ENCODE peak calls at places on chromosomes 1 and 21, in ten cellular contexts. U is tibial nerve; K is brain microvascular endothelial cell; B is suprapubic skin; V is spleen; I is cardiac muscle cell; Z is aorta; Q is neural progenitor cell; L is CD8-positive, alpha-beta T cell; T is SJSA1. N is an unnamed sample.

GRCh38 chr1:170395149-170395548 is 136.8 kb upstream of the GORAB start:
- DNase-seq in U (no peak), K (no peak), B (no peak), V (no peak), I (no peak), Z (no peak), Q (no peak), L (no peak), T (no peak), N (no peak)

GRCh38 chr1:28971980-28972771 is 57.8 kb downstream of the EPB41 start:
- DNase-seq in U (no peak), K (peak), B (no peak), V (no peak), I (peak), Z (no peak), Q (no peak), L (no peak), T (peak), N (peak)

GRCh38 chr1:183227963-183228649 is 42.0 kb downstream of the LAMC2 start:
- DNase-seq in U (peak), K (peak), B (no peak), V (no peak), I (peak), Z (no peak), Q (peak), L (no peak), T (peak), N (no peak)

GRCh38 chr1:160858127-160858909 is 4.4 kb downstream of the CD244 start:
- DNase-seq in U (peak), K (no peak), B (no peak), V (no peak), I (peak), Z (no peak), Q (no peak), L (no peak), T (no peak), N (no peak)

GRCh38 chr1:165376811-165377153 is 20.3 kb upstream of the LMX1A start:
- DNase-seq in U (no peak), K (no peak), B (no peak), V (no peak), I (no peak), Z (no peak), Q (no peak), L (no peak), T (no peak), N (no peak)

GRCh38 chr1:1434131-1434811 is 1.2 kb upstream of the VWA1 start:
- DNase-seq in U (no peak), K (no peak), B (no peak), V (peak), I (peak), Z (peak), Q (peak), L (no peak), T (peak), N (no peak)

GRCh38 chr1:58814251-58815068 is 30.6 kb upstream of the JUN start:
- DNase-seq in U (peak), K (peak), B (peak), V (peak), I (peak), Z (peak), Q (peak), L (no peak), T (peak), N (no peak)

GRCh38 chr21:39106881-39107462 is 76.3 kb downstream of the PSMG1 start:
- DNase-seq in U (no peak), K (no peak), B (peak), V (no peak), I (no peak), Z (no peak), Q (no peak), L (no peak), T (peak), N (no peak)

GRCh38 chr1:193201021-193201420 is 14.6 kb upstream of the B3GALT2 start:
- DNase-seq in U (no peak), K (no peak), B (no peak), V (no peak), I (no peak), Z (no peak), Q (no peak), L (no peak), T (no peak), N (no peak)

GRCh38 chr1:189673223-189673622 is 804.4 kb downstream of the BRINP3 start:
- DNase-seq in U (no peak), K (no peak), B (no peak), V (no peak), I (no peak), Z (no peak), Q (no peak), L (no peak), T (no peak), N (no peak)

GRCh38 chr1:66685670-66686069 is 66.6 kb upstream of the DYNLT5 start:
- DNase-seq in U (no peak), K (no peak), B (no peak), V (no peak), I (no peak), Z (no peak), Q (no peak), L (no peak), T (no peak), N (no peak)

GRCh38 chr1:8009043-8010002 is 16.8 kb downstream of the ERRFI1 start:
- DNase-seq in U (no peak), K (no peak), B (no peak), V (no peak), I (no peak), Z (no peak), Q (no peak), L (no peak), T (no peak), N (no peak)

GRCh38 chr1:15618685-15619525 is 1.6 kb downstream of the DDI2 start:
- DNase-seq in U (peak), K (no peak), B (no peak), V (no peak), I (peak), Z (no peak), Q (no peak), L (no peak), T (no peak), N (no peak)

GRCh38 chr21:42906222-42906621 is 13.1 kb downstream of the NDUFV3 start:
- DNase-seq in U (no peak), K (no peak), B (no peak), V (no peak), I (no peak), Z (no peak), Q (no peak), L (no peak), T (no peak), N (no peak)

GRCh38 chr1:165508291-165508690 is 35.5 kb upstream of the LRRC52 start:
- DNase-seq in U (no peak), K (no peak), B (no peak), V (no peak), I (no peak), Z (no peak), Q (no peak), L (no peak), T (no peak), N (no peak)

GRCh38 chr21:34889287-34889536 is 159.9 kb downstream of the RUNX1 start:
- DNase-seq in U (no peak), K (peak), B (no peak), V (peak), I (peak), Z (peak), Q (no peak), L (no peak), T (peak), N (no peak)

GRCh38 chr1:105909811-105910210 is 1146.7 kb upstream of the PRMT6 start:
- DNase-seq in U (no peak), K (no peak), B (no peak), V (no peak), I (no peak), Z (no peak), Q (peak), L (no peak), T (no peak), N (no peak)

GRCh38 chr1:1899967-1900327 is 9.1 kb upstream of the GNB1 start:
- DNase-seq in U (no peak), K (no peak), B (no peak), V (no peak), I (no peak), Z (peak), Q (no peak), L (no peak), T (no peak), N (no peak)

GRCh38 chr1:152111515-152111968 is 3.7 kb downstream of the TCHH start:
- DNase-seq in U (no peak), K (peak), B (no peak), V (peak), I (peak), Z (no peak), Q (peak), L (no peak), T (peak), N (no peak)

GRCh38 chr1:184974086-184974836 is at the start of gene NIBAN1:
- DNase-seq in U (peak), K (no peak), B (peak), V (peak), I (peak), Z (peak), Q (peak), L (peak), T (peak), N (peak)

GRCh38 chr1:50603274-50604271 is 180.3 kb upstream of the DMRTA2 start:
- DNase-seq in U (no peak), K (peak), B (no peak), V (no peak), I (peak), Z (no peak), Q (no peak), L (no peak), T (no peak), N (peak)

GRCh38 chr21:25639167-25639921 is at the start of gene JAM2:
- DNase-seq in U (peak), K (no peak), B (peak), V (peak), I (peak), Z (peak), Q (peak), L (peak), T (no peak), N (no peak)

GRCh38 chr1:30785714-30786113 is 28.1 kb upstream of the LAPTM5 start:
- DNase-seq in U (no peak), K (no peak), B (no peak), V (no peak), I (no peak), Z (no peak), Q (no peak), L (no peak), T (no peak), N (no peak)

GRCh38 chr1:63911049-63911448 is 137.2 kb downstream of the ROR1 start:
- DNase-seq in U (no peak), K (no peak), B (no peak), V (no peak), I (no peak), Z (no peak), Q (no peak), L (no peak), T (no peak), N (no peak)

GRCh38 chr1:205237526-205238484 is 10.1 kb downstream of the TMCC2 start:
- DNase-seq in U (no peak), K (no peak), B (no peak), V (no peak), I (no peak), Z (no peak), Q (no peak), L (no peak), T (no peak), N (no peak)

GRCh38 chr1:107680579-107680985 is 284.4 kb downstream of the VAV3 start:
- DNase-seq in U (no peak), K (no peak), B (no peak), V (no peak), I (no peak), Z (no peak), Q (no peak), L (no peak), T (no peak), N (no peak)
- H3K4me3 ChIP-seq in U (no peak), K (no peak), B (no peak), V (no peak), I (no peak), Z (no peak), Q (no peak), L (no peak), T (no peak), N (no peak)

DNA sequence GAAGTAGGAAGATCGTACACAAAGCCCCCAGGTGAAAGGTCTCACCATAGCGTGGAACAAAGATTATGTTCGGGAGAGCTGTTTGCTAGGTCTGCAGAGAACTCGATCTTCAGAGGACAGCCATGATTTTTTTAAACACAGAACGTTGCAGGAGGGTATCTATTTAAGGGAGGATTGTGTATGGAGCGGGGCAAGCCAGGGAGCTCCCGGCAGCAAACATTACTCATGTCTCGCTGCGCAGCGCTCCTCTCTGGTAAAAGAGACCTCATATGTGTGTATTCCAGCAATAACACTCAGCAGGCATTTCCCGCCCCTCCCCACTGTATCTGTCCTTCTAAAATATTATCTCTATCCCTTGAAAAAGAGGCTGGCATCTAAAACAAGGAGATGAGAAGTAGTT is 2.7 kb downstream of the GLIS1 start:
- DNase-seq in U (no peak), K (peak), B (no peak), V (no peak), I (no peak), Z (no peak), Q (no peak), L (no peak), T (no peak), N (no peak)
- H3K4me3 ChIP-seq in U (no peak), K (peak), B (no peak), V (no peak), I (no peak), Z (no peak), Q (no peak), L (no peak), T (no peak), N (no peak)

GRCh38 chr1:148334339-148335130 is 148.6 kb downstream of the PPIAL4G start:
- DNase-seq in U (peak), K (peak), B (peak), V (peak), I (peak), Z (peak), Q (peak), L (peak), T (peak), N (peak)
- H3K4me3 ChIP-seq in U (peak), K (peak), B (peak), V (peak), I (peak), Z (peak), Q (peak), L (peak), T (peak), N (peak)

GRCh38 chr1:18645172-18646090 is 14.8 kb downstream of the PAX7 start:
- DNase-seq in U (no peak), K (no peak), B (no peak), V (no peak), I (no peak), Z (no peak), Q (peak), L (no peak), T (no peak), N (no peak)

GRCh38 chr1:18644469-18645171 is 14.0 kb downstream of the PAX7 start:
- DNase-seq in U (no peak), K (no peak), B (no peak), V (no peak), I (no peak), Z (no peak), Q (no peak), L (no peak), T (no peak), N (no peak)

GRCh38 chr1:18644013-18644399 is 13.4 kb downstream of the PAX7 start:
- DNase-seq in U (no peak), K (no peak), B (no peak), V (no peak), I (no peak), Z (no peak), Q (no peak), L (no peak), T (no peak), N (no peak)

GRCh38 chr1:18642278-18643095 is 11.8 kb downstream of the PAX7 start:
- DNase-seq in U (no peak), K (no peak), B (no peak), V (no peak), I (no peak), Z (no peak), Q (peak), L (no peak), T (no peak), N (no peak)

DNA sequence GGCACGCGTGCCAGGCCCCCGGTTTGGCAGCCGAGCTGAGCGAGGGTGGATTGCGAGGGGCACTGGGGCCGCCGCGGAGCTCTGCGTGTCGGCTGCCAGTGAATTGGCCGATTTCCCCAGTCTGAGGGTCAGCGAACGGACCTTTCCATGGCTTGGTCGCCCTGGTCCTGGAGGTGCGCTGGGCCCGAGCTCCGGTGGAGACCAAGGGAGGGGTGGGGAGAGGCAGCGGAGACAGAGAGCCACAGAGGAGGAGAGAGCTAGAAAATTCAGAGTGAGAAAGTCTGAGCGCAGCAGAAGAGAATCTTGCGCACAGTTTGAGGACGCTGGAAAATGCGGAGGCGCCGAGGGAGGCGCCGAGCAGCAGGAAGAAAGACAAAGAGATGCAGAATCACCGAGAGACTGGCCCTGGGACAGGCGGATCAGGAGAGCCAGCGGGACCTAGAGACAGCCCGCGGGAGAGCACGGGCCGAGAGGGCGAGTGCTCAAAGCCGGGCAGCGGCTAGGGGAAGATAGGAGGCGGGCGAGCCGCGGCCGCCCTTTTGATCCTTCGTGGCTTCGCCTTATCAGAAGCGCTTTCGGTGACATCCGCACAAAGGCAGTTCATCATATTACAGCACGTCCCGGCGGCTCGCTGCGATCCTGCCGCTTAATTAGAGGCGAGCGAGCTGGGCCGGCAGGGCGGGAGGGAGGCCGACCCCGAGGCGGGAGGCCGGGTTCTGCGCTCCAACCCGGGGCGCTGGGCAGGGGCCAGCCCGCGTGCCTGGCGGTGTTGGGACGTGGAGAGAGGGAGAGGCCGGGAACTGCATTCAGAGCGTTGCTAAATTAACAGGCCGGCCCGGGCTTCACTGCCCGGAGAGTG is 12.7 kb downstream of the PAX7 start:
- DNase-seq in U (no peak), K (no peak), B (no peak), V (no peak), I (no peak), Z (no peak), Q (peak), L (no peak), T (no peak), N (no peak)
- H3K4me3 ChIP-seq in U (no peak), K (no peak), B (peak), V (no peak), I (peak), Z (no peak), Q (peak), L (no peak), T (no peak), N (no peak)

DNA sequence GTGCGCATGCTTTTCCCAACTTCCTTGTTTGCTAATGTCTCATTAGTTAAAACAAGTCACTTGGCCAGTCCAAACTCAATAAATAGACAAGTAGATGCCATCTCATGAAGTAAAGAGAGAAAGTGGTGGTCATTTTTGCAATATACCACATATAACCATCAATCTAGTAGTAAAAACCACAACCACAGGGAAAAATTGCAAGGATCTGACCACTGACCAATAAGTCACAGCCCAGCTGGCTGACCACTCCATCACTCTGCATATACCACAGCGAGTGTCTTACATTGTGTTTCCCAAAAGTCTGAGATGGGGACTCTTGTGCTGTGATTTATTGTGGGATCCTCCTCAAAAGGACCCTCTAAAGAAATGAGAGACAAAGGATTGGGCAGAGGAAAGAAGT is 76.0 kb downstream of the FH start:
- DNase-seq in U (no peak), K (no peak), B (no peak), V (no peak), I (no peak), Z (no peak), Q (no peak), L (no peak), T (no peak), N (no peak)
- H3K4me3 ChIP-seq in U (no peak), K (no peak), B (no peak), V (no peak), I (no peak), Z (no peak), Q (no peak), L (no peak), T (no peak), N (no peak)